ENCODE peak calls at places on chromosomes 7 and 10, in eight cellular contexts. One of them, this sample, is unnamed.

GRCh38 chr7:114928060-114928459 is 6.2 kb downstream of the MDFIC start:
- DNase-seq in WTC11: no peak
- DNase-seq in HCT116: no peak
- DNase-seq in GM12878: no peak
- DNase-seq in endothelial cell of umbilical vein: no peak
- DNase-seq in A549: no peak
- DNase-seq in HepG2: no peak
- DNase-seq in K562: no peak
- DNase-seq in this sample: no peak

GRCh38 chr7:131105294-131105802 is 222.3 kb upstream of the MKLN1 start:
- DNase-seq in K562: no peak
- DNase-seq in endothelial cell of umbilical vein: peak
- DNase-seq in WTC11: peak
- DNase-seq in HepG2: no peak
- DNase-seq in HCT116: no peak
- DNase-seq in A549: no peak
- DNase-seq in GM12878: no peak
- DNase-seq in this sample: no peak

GRCh38 chr10:78028438-78029293 is 649 bp downstream of the POLR3A start:
- DNase-seq in GM12878: no peak
- DNase-seq in WTC11: peak
- DNase-seq in HCT116: no peak
- DNase-seq in A549: no peak
- DNase-seq in K562: no peak
- DNase-seq in endothelial cell of umbilical vein: peak
- DNase-seq in HepG2: peak
- DNase-seq in this sample: peak

GRCh38 chr7:20164420-20165145 is 52.6 kb downstream of the MACC1 start:
- DNase-seq in GM12878: no peak
- DNase-seq in WTC11: no peak
- DNase-seq in endothelial cell of umbilical vein: no peak
- DNase-seq in HCT116: no peak
- DNase-seq in HepG2: no peak
- DNase-seq in A549: no peak
- DNase-seq in K562: no peak
- DNase-seq in this sample: peak

GRCh38 chr7:142134944-142135343 is 23.4 kb downstream of the MGAM2 start:
- DNase-seq in A549: peak
- DNase-seq in HepG2: peak
- DNase-seq in HCT116: no peak
- DNase-seq in K562: no peak
- DNase-seq in GM12878: no peak
- DNase-seq in endothelial cell of umbilical vein: no peak
- DNase-seq in WTC11: no peak
- DNase-seq in this sample: peak

GRCh38 chr7:114217026-114217425 is 197.6 kb upstream of the FOXP2 start:
- DNase-seq in endothelial cell of umbilical vein: no peak
- DNase-seq in GM12878: no peak
- DNase-seq in HCT116: peak
- DNase-seq in K562: no peak
- DNase-seq in HepG2: no peak
- DNase-seq in A549: no peak
- DNase-seq in WTC11: no peak
- DNase-seq in this sample: peak

GRCh38 chr10:73898730-73899400 is 12.1 kb upstream of the PLAU start:
- DNase-seq in endothelial cell of umbilical vein: no peak
- DNase-seq in GM12878: no peak
- DNase-seq in A549: no peak
- DNase-seq in HepG2: no peak
- DNase-seq in K562: no peak
- DNase-seq in HCT116: no peak
- DNase-seq in WTC11: no peak
- DNase-seq in this sample: no peak

GRCh38 chr7:43591551-43592180 is 8.8 kb downstream of the STK17A start:
- DNase-seq in endothelial cell of umbilical vein: peak
- DNase-seq in A549: no peak
- DNase-seq in WTC11: no peak
- DNase-seq in GM12878: no peak
- DNase-seq in HCT116: no peak
- DNase-seq in K562: no peak
- DNase-seq in HepG2: peak
- DNase-seq in this sample: no peak

GRCh38 chr7:48244902-48245301 is 73.6 kb downstream of the ABCA13 start:
- DNase-seq in K562: no peak
- DNase-seq in A549: no peak
- DNase-seq in GM12878: no peak
- DNase-seq in HepG2: no peak
- DNase-seq in endothelial cell of umbilical vein: peak
- DNase-seq in HCT116: no peak
- DNase-seq in WTC11: no peak
- DNase-seq in this sample: peak

GRCh38 chr7:157797361-157797760 is 460.6 kb downstream of the DNAJB6 start:
- DNase-seq in endothelial cell of umbilical vein: no peak
- DNase-seq in HCT116: no peak
- DNase-seq in A549: no peak
- DNase-seq in WTC11: no peak
- DNase-seq in K562: no peak
- DNase-seq in HepG2: no peak
- DNase-seq in GM12878: no peak
- DNase-seq in this sample: no peak

GRCh38 chr7:116525298-116525912 is 569 bp downstream of the CAV1 start:
- DNase-seq in HepG2: no peak
- DNase-seq in GM12878: no peak
- DNase-seq in K562: peak
- DNase-seq in endothelial cell of umbilical vein: peak
- DNase-seq in A549: no peak
- DNase-seq in HCT116: no peak
- DNase-seq in WTC11: peak
- DNase-seq in this sample: no peak

GRCh38 chr7:30201921-30202320 is 67.1 kb downstream of the MTURN start:
- DNase-seq in K562: no peak
- DNase-seq in endothelial cell of umbilical vein: no peak
- DNase-seq in A549: no peak
- DNase-seq in HCT116: no peak
- DNase-seq in WTC11: no peak
- DNase-seq in GM12878: no peak
- DNase-seq in HepG2: no peak
- DNase-seq in this sample: no peak

GRCh38 chr7:103540986-103541385 is 95.0 kb upstream of the SLC26A5 start:
- DNase-seq in A549: no peak
- DNase-seq in K562: no peak
- DNase-seq in endothelial cell of umbilical vein: peak
- DNase-seq in HepG2: no peak
- DNase-seq in HCT116: no peak
- DNase-seq in GM12878: no peak
- DNase-seq in WTC11: no peak
- DNase-seq in this sample: no peak

GRCh38 chr7:27641576-27642230 is 21.0 kb downstream of the HIBADH start:
- DNase-seq in GM12878: no peak
- DNase-seq in A549: peak
- DNase-seq in HepG2: no peak
- DNase-seq in endothelial cell of umbilical vein: no peak
- DNase-seq in HCT116: no peak
- DNase-seq in K562: no peak
- DNase-seq in WTC11: no peak
- DNase-seq in this sample: no peak

GRCh38 chr7:121945849-121946238 is 72.9 kb downstream of the PTPRZ1 start:
- DNase-seq in endothelial cell of umbilical vein: no peak
- DNase-seq in GM12878: no peak
- DNase-seq in WTC11: no peak
- DNase-seq in HCT116: no peak
- DNase-seq in A549: no peak
- DNase-seq in HepG2: no peak
- DNase-seq in K562: no peak
- DNase-seq in this sample: no peak

GRCh38 chr10:77877461-77878344 is 48.9 kb downstream of the DLG5 start:
- DNase-seq in K562: no peak
- DNase-seq in GM12878: peak
- DNase-seq in WTC11: peak
- DNase-seq in endothelial cell of umbilical vein: peak
- DNase-seq in HCT116: no peak
- DNase-seq in HepG2: no peak
- DNase-seq in A549: no peak
- DNase-seq in this sample: peak

GRCh38 chr10:11560076-11560709 is 51.3 kb downstream of the USP6NL start:
- DNase-seq in K562: no peak
- DNase-seq in HCT116: no peak
- DNase-seq in endothelial cell of umbilical vein: peak
- DNase-seq in WTC11: no peak
- DNase-seq in HepG2: no peak
- DNase-seq in A549: no peak
- DNase-seq in GM12878: peak
- DNase-seq in this sample: peak

GRCh38 chr7:96212474-96212873 is 109.4 kb downstream of the SLC25A13 start:
- DNase-seq in A549: no peak
- DNase-seq in HCT116: no peak
- DNase-seq in HepG2: no peak
- DNase-seq in GM12878: no peak
- DNase-seq in endothelial cell of umbilical vein: no peak
- DNase-seq in K562: no peak
- DNase-seq in WTC11: no peak
- DNase-seq in this sample: no peak
- TF ChIP-seq MAX in A549: no peak
- TF ChIP-seq MAX in HCT116: no peak
- TF ChIP-seq MAX in HepG2: no peak
- TF ChIP-seq MAX in GM12878: no peak
- TF ChIP-seq MAX in endothelial cell of umbilical vein: no peak
- TF ChIP-seq MAX in K562: no peak
- TF ChIP-seq MAX in WTC11: no peak
- TF ChIP-seq MAX in this sample: no peak

GRCh38 chr7:5550831-5551230 is 127.2 kb upstream of the TNRC18 start:
- DNase-seq in endothelial cell of umbilical vein: no peak
- DNase-seq in A549: no peak
- DNase-seq in K562: peak
- DNase-seq in HepG2: no peak
- DNase-seq in HCT116: no peak
- DNase-seq in GM12878: no peak
- DNase-seq in WTC11: no peak
- DNase-seq in this sample: no peak

GRCh38 chr7:5552123-5552522 is 128.5 kb upstream of the TNRC18 start:
- DNase-seq in K562: peak
- DNase-seq in HCT116: no peak
- DNase-seq in HepG2: no peak
- DNase-seq in WTC11: no peak
- DNase-seq in A549: no peak
- DNase-seq in endothelial cell of umbilical vein: no peak
- DNase-seq in GM12878: no peak
- DNase-seq in this sample: no peak

GRCh38 chr7:5546626-5547025 is 123.0 kb upstream of the TNRC18 start:
- DNase-seq in GM12878: no peak
- DNase-seq in WTC11: no peak
- DNase-seq in K562: no peak
- DNase-seq in HCT116: no peak
- DNase-seq in endothelial cell of umbilical vein: no peak
- DNase-seq in A549: no peak
- DNase-seq in HepG2: no peak
- DNase-seq in this sample: no peak

GRCh38 chr7:5550385-5550784 is 126.8 kb upstream of the TNRC18 start:
- DNase-seq in HCT116: no peak
- DNase-seq in endothelial cell of umbilical vein: no peak
- DNase-seq in HepG2: no peak
- DNase-seq in A549: no peak
- DNase-seq in WTC11: no peak
- DNase-seq in K562: peak
- DNase-seq in GM12878: no peak
- DNase-seq in this sample: no peak

GRCh38 chr7:5549096-5549896 is 125.7 kb upstream of the TNRC18 start:
- DNase-seq in WTC11: no peak
- DNase-seq in HepG2: no peak
- DNase-seq in endothelial cell of umbilical vein: peak
- DNase-seq in HCT116: peak
- DNase-seq in GM12878: no peak
- DNase-seq in K562: peak
- DNase-seq in A549: peak
- DNase-seq in this sample: peak
- TF ChIP-seq MAX in WTC11: no peak
- TF ChIP-seq MAX in HepG2: no peak
- TF ChIP-seq MAX in endothelial cell of umbilical vein: no peak
- TF ChIP-seq MAX in HCT116: no peak
- TF ChIP-seq MAX in GM12878: no peak
- TF ChIP-seq MAX in K562: no peak
- TF ChIP-seq MAX in A549: no peak
- TF ChIP-seq MAX in this sample: no peak

DNA sequence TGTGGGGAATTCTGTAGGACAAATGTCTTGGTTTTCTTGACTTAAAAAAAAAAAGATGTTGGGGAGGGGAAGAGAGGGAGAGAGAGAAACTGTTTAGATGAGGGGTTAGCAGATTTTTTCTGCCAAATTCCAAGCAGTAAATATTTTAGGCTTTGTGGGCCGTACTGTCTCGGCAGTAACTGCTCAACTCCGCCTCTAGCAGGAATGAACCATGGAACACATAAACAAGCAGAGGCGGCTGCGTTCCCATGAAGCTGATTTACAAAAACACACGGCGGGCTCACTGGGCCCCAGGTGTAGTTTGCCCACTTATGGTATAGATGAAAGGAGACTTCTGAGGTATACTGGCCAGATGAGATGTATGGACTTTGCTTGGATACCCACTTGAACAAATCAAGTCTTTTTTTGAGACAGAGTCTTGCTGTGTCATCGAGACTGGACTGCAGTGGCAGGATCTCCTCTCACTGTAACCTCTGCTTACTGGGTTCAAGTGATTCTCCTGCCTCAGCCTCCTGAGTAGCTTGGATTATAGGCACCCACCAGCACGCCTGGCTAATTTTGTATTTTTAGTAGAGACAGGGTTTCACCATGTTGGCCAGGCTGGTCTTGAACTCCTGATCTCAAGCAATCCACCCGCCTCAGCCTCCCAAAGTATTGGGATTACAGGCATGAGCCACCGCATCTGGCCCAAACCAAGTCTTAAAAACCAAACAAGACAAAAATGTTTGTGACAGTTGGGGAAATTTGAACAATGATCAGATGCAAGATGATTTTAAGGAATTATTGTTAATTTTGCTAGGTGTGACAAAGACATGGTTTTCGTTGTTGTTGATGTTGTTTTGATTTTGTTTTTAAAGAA is 9.7 kb upstream of the ADAMTS14 start:
- DNase-seq in GM12878: no peak
- DNase-seq in HepG2: no peak
- DNase-seq in WTC11: no peak
- DNase-seq in endothelial cell of umbilical vein: no peak
- DNase-seq in K562: no peak
- DNase-seq in A549: no peak
- DNase-seq in HCT116: no peak
- DNase-seq in this sample: no peak
- TF ChIP-seq MAX in GM12878: no peak
- TF ChIP-seq MAX in HepG2: no peak
- TF ChIP-seq MAX in WTC11: no peak
- TF ChIP-seq MAX in endothelial cell of umbilical vein: no peak
- TF ChIP-seq MAX in K562: no peak
- TF ChIP-seq MAX in A549: no peak
- TF ChIP-seq MAX in HCT116: no peak
- TF ChIP-seq MAX in this sample: no peak

DNA sequence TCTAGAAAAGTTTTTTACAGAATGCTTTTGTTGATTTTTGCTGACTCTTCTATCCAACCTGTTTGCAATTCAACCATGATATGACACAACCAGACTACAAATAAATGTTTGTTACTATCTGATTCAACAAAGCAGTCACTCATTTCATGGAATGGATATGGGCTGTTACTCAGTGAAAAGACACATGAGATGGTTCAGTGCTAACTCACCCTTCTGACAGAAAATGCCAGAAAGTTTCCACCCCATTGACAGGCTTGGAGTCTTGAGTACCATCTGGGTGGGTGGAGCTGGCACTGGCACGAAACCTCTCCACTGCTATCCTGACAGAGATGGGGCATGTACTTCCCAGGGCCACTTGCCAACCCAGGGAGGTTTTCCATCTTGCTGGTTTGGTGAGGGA is 39.5 kb downstream of the RBM28 start:
- DNase-seq in A549: no peak
- DNase-seq in WTC11: no peak
- DNase-seq in K562: no peak
- DNase-seq in endothelial cell of umbilical vein: no peak
- DNase-seq in HepG2: no peak
- DNase-seq in GM12878: no peak
- DNase-seq in HCT116: no peak
- DNase-seq in this sample: no peak
- TF ChIP-seq MAX in A549: no peak
- TF ChIP-seq MAX in WTC11: no peak
- TF ChIP-seq MAX in K562: no peak
- TF ChIP-seq MAX in endothelial cell of umbilical vein: no peak
- TF ChIP-seq MAX in HepG2: no peak
- TF ChIP-seq MAX in GM12878: no peak
- TF ChIP-seq MAX in HCT116: no peak
- TF ChIP-seq MAX in this sample: no peak

This sample was measured in NB4.